ENCODE peak calls at places on chromosomes 3 and 15, in eight cellular contexts. M is COR-L47; Y is neuronal stem cell; K is NCI-H1105; O is amniotic epithelial cell; P is ovary; X is stimulated activated CD8-positive, alpha-beta memory T cell treated with anti-CD3 and anti-CD28 coated beads, Interleukin-7, amount 100 ng/mL, for 4 hours; F is Right ventricle myocardium superior. L is an unnamed sample.

GRCh38 chr3:195553268-195553667 is 10.1 kb upstream of the PPP1R2 start:
- DNase-seq in Y (no peak), K (no peak), X (no peak), P (no peak), O (no peak), F (no peak), M (no peak), L (no peak)

GRCh38 chr3:190676477-190676876 is 162.6 kb downstream of the IL1RAP start:
- DNase-seq in O (no peak), P (no peak), M (no peak), F (no peak), X (no peak), Y (no peak), K (no peak), L (no peak)

GRCh38 chr3:52684184-52684583 is 1.5 kb downstream of the PBRM1 start:
- DNase-seq in Y (no peak), O (no peak), X (no peak), F (no peak), M (no peak), K (no peak), P (no peak), L (no peak)

GRCh38 chr15:73870700-73871408 is 2.5 kb upstream of the TBC1D21 start:
- DNase-seq in Y (no peak), P (peak), O (peak), M (no peak), X (no peak), K (no peak), F (peak), L (peak)

GRCh38 chr15:43134157-43134637 is 811 bp downstream of the TMEM62 start:
- DNase-seq in O (no peak), P (no peak), X (no peak), F (no peak), M (no peak), Y (no peak), K (no peak), L (no peak)

GRCh38 chr15:52224211-52224610 is 33.0 kb upstream of the GNB5 start:
- DNase-seq in Y (no peak), M (no peak), P (no peak), O (no peak), K (no peak), F (no peak), X (no peak), L (no peak)

GRCh38 chr3:139533781-139534443 is 5.6 kb downstream of the RBP1 start:
- DNase-seq in M (peak), P (peak), O (no peak), Y (no peak), F (peak), X (no peak), K (no peak), L (peak)

GRCh38 chr3:47761046-47761445 is 20.6 kb downstream of the SMARCC1 start:
- DNase-seq in X (no peak), M (no peak), P (no peak), Y (no peak), F (no peak), K (no peak), O (no peak), L (no peak)

GRCh38 chr15:53072077-53072476 is 281.9 kb upstream of the ONECUT1 start:
- DNase-seq in Y (peak), X (no peak), K (peak), M (peak), O (peak), F (no peak), P (no peak), L (no peak)

GRCh38 chr3:132228923-132229322 is 88.3 kb upstream of the ACP3 start:
- DNase-seq in K (no peak), F (no peak), Y (no peak), M (no peak), O (no peak), X (no peak), P (no peak), L (no peak)

GRCh38 chr3:118628704-118629341 is 405.8 kb downstream of the IGSF11 start:
- DNase-seq in P (peak), Y (peak), K (peak), O (peak), F (no peak), M (peak), X (no peak), L (peak)

GRCh38 chr3:195508185-195508584 is 34.9 kb downstream of the PPP1R2 start:
- DNase-seq in M (no peak), K (no peak), X (no peak), F (no peak), Y (no peak), P (no peak), O (no peak), L (no peak)

GRCh38 chr15:57510647-57511046 is 81.1 kb upstream of the MYZAP start:
- DNase-seq in F (peak), X (no peak), K (peak), P (no peak), M (peak), Y (no peak), O (peak), L (peak)

GRCh38 chr15:68209272-68209671 is 4.1 kb upstream of the CALML4 start:
- DNase-seq in O (no peak), K (no peak), M (no peak), F (no peak), Y (no peak), P (no peak), X (no peak), L (no peak)

GRCh38 chr3:188205992-188206416 is 52.0 kb downstream of the LPP start:
- DNase-seq in P (no peak), F (no peak), K (no peak), M (no peak), Y (no peak), X (no peak), O (no peak), L (no peak)

GRCh38 chr15:78565097-78565950 is at the start of gene CHRNA5:
- DNase-seq in P (peak), M (peak), Y (peak), K (peak), F (peak), O (peak), X (peak), L (peak)

GRCh38 chr3:37148208-37148607 is 26.2 kb downstream of the LRRFIP2 start:
- DNase-seq in O (no peak), F (no peak), X (no peak), P (no peak), K (no peak), Y (no peak), M (no peak), L (no peak)

GRCh38 chr3:179991877-179992276 is 44.9 kb downstream of the PEX5L start:
- DNase-seq in F (no peak), Y (no peak), P (no peak), X (no peak), M (no peak), O (peak), K (no peak), L (no peak)

GRCh38 chr15:71435552-71435951 is 320.3 kb downstream of the THSD4 start:
- DNase-seq in X (no peak), P (no peak), O (no peak), M (no peak), K (no peak), F (no peak), Y (no peak), L (no peak)

GRCh38 chr15:29570931-29571727 is 251.1 kb downstream of the TJP1 start:
- DNase-seq in F (no peak), P (no peak), X (no peak), K (no peak), Y (peak), O (peak), M (peak), L (peak)

GRCh38 chr3:196942915-196943277 is 568 bp upstream of the NCBP2 start:
- DNase-seq in K (no peak), X (peak), Y (no peak), O (peak), M (no peak), P (no peak), F (peak), L (peak)

GRCh38 chr3:17518189-17519059 is 224.0 kb downstream of the TBC1D5 start:
- DNase-seq in K (peak), F (no peak), Y (peak), O (no peak), M (no peak), X (no peak), P (no peak), L (no peak)

GRCh38 chr3:37542772-37543449 is 318.8 kb upstream of the CTDSPL start:
- DNase-seq in P (no peak), X (no peak), Y (no peak), F (no peak), M (no peak), K (no peak), O (no peak), L (no peak)

GRCh38 chr3:156382458-156383346 is 172.2 kb downstream of the SSR3 start:
- DNase-seq in F (no peak), K (no peak), P (no peak), O (peak), Y (no peak), X (no peak), M (peak), L (peak)

L was measured in fibroblast of villous mesenchyme.